ENCODE peak calls at places on chromosomes 12 and 14, in four cellular contexts. O is HepG2, J is H1, V is GM12878. M is an unnamed sample.
A peak's percentile ranks its signal among the peaks of the same experiment; 100 is the strongest.

GRCh38 chr12:32290411-32290810 is 108.9 kb upstream of the FGD4 start:
- DNase-seq in O (no peak), J (no peak), V (no peak), M (no peak)

GRCh38 chr12:111766608-111767361 is at the start of gene ALDH2:
- DNase-seq in O (peak; percentile 72), J (peak; percentile 50), V (no peak), M (peak; percentile 66)

GRCh38 chr12:6056406-6057211 is 67.9 kb downstream of the VWF start:
- DNase-seq in O (peak; percentile 14), J (peak; percentile 33), V (no peak), M (peak; percentile 94)

GRCh38 chr14:96058606-96059200 is 19.5 kb downstream of the C14orf132 start:
- DNase-seq in O (no peak), J (no peak), V (no peak), M (no peak)

GRCh38 chr12:91804533-91804932 is 341.1 kb downstream of the BTG1 start:
- DNase-seq in O (no peak), J (no peak), V (no peak), M (no peak)

GRCh38 chr12:76259660-76260389 is 88.4 kb downstream of the BBS10 start:
- DNase-seq in O (no peak), J (no peak), V (no peak), M (no peak)

GRCh38 chr12:115394498-115395220 is 710.7 kb upstream of the TBX3 start:
- DNase-seq in O (peak; percentile 46), J (no peak), V (no peak), M (no peak)

GRCh38 chr14:57754558-57754957 is 111.3 kb downstream of the SLC35F4 start:
- DNase-seq in O (no peak), J (no peak), V (no peak), M (no peak)

GRCh38 chr12:130222519-130223255 is 60.4 kb downstream of the FZD10 start:
- DNase-seq in O (no peak), J (peak; percentile 27), V (no peak), M (no peak)

GRCh38 chr12:84706374-84706773 is 206.2 kb downstream of the SLC6A15 start:
- DNase-seq in O (no peak), J (no peak), V (no peak), M (no peak)

GRCh38 chr12:15130521-15130920 is 90.7 kb downstream of the RERG start:
- DNase-seq in O (no peak), J (no peak), V (no peak), M (no peak)

GRCh38 chr12:111413442-111414086 is 7.8 kb downstream of the SH2B3 start:
- DNase-seq in O (no peak), J (no peak), V (no peak), M (no peak)

GRCh38 chr14:64807588-64807987 is 72.1 kb downstream of the SPTB start:
- DNase-seq in O (no peak), J (no peak), V (no peak), M (no peak)

GRCh38 chr14:59360923-59361794 is 104.0 kb downstream of the GPR135 start:
- DNase-seq in O (peak; percentile 59), J (no peak), V (no peak), M (no peak)

GRCh38 chr12:95385646-95386045 is 88.3 kb upstream of the METAP2 start:
- DNase-seq in O (no peak), J (no peak), V (no peak), M (no peak)

GRCh38 chr14:91417983-91418386 is 365 bp upstream of the CCDC88C start:
- DNase-seq in O (peak; percentile 39), J (no peak), V (no peak), M (no peak)

GRCh38 chr12:52278931-52279682 is 4.7 kb downstream of the KRT86 start:
- DNase-seq in O (peak; percentile 21), J (peak; percentile 33), V (no peak), M (peak; percentile 54)

GRCh38 chr14:24910408-24910986 is 139.4 kb downstream of the STXBP6 start:
- DNase-seq in O (peak; percentile 65), J (no peak), V (no peak), M (no peak)

GRCh38 chr12:88925370-88925915 is 345.2 kb upstream of the KITLG start:
- DNase-seq in O (no peak), J (no peak), V (no peak), M (no peak)

GRCh38 chr12:42706331-42706730 is 116.8 kb upstream of the PRICKLE1 start:
- DNase-seq in O (no peak), J (no peak), V (no peak), M (no peak)
- H3K4me3 ChIP-seq in O (no peak overlapping the region), J (no peak overlapping the region), V (no peak overlapping the region), M (no peak overlapping the region)

DNA sequence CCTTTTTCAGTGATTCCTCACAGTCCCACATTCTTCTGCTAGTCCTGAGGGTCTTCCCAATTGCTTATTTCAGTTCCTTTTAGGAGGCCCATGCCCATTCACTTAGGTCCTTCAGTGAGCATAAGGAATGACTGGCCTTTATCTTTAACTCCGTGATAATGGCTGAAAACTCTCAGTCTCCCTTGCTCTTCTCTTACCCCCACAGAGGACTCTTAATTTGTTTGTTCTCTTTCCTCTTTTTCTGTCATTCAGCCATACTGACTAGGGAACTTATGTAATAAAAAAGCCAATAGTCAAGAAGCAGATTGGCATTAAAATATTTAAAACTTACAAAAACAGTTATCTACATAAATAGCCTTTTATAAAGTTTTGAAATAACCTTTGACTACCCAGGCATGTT is 17.1 kb upstream of the VDR start:
- DNase-seq in O (no peak), J (no peak), V (no peak), M (no peak)
- H3K9ac ChIP-seq in O (no peak overlapping the region), J (no peak overlapping the region), V (no peak overlapping the region), M (no peak overlapping the region)

DNA sequence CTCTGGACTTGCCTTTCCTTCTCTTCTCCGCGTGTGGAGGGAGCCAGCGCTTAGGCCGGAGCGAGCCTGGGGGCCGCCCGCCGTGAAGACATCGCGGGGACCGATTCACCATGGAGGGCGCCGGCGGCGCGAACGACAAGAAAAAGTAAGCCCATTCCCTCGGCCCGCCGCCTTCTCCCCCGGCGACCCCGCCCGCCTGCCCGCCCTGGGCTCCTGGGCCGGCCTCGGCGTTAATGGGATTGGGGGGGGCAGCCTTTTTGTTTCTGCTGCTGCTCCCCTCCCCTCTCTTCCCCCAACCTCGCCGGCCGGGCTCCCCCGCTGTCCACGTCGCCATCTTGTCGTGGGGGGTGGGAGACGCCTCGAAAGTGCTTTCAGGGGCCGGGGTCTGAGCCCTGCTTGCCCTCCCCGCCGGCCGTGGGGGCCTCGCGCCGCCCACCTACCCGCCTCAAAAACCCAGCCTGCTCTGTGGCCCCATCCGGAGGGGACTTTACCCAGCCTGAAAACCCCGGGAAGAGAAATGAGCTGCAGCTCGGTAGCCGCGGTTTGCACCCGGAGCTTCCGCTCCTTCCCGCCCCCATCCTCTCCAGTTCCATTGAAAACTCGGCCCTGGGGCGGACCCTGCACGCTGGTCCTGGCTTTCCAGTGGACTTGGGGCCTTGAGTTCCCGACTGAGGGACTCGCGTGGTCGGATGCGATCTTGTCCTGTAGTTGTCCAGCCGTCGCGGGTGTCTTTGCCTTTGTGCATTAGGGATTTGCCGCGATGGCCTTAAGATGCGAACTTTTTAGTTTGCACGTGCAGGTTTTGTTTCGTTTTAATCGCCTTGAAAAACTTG is 598 bp downstream of the HIF1A start:
- DNase-seq in O (peak; percentile 45), J (no peak), V (no peak), M (peak; percentile 35)
- TF ChIP-seq SUZ12 in O (no peak), J (no peak), V (no peak), M (no peak)

DNA sequence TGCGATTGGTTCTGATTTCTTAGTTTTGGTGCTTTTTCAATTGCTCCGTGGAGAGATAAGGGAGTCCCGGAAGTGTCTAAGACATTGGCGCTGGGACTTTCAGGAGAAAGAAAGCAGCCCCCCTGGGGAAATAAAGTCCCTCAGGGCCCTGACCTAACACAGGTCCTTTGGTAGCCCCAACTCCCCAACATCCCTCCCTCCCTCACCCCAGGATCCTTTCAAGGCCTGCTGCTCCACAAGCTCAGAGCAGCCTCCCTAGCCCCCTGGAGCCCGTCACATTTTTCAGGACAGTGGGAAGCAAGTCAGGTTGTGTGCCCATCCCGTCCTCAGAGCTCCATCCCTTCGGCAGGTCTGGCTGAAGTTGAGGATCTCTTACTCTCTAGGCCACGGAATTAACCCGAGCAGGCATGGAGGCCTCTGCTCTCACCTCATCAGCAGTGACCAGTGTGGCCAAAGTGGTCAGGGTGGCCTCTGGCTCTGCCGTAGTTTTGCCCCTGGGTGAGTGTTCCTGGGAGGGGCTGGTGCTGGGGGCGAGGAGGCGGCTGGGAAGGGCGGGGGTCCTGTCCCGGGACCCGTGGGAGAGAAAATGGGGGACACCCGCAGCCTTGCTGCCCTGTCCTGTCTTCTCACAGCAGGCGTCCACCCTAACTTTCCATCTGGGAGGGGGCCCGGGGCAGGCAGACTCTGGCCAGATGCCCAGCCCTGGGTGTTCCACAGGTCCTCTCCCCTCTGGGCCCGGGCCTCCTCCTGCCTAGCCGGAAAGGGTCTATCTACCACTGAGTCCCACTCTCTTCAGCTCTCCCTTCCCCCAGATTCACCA is 950 bp downstream of the IFI27 start:
- DNase-seq in O (no peak), J (no peak), V (no peak), M (no peak)
- H3K4me3 ChIP-seq in O (no peak overlapping the region), J (no peak overlapping the region), V (no peak overlapping the region), M (no peak overlapping the region)

M was measured in NT2/D1.